ENCODE peak calls at places on chromosome 22, in eight cellular contexts. C is anterior cingulate cortex; Z is tibial nerve; I is NCI-H1105; S is A549; X is Calu3; W is stimulated activated CD4-positive, alpha-beta T cell treated with anti-CD3 and anti-CD28 coated beads, Interleukin-2, amount 100 ng/mL, for 48 hours; A is COR-L47. P is an unnamed sample.
A peak's percentile ranks its signal among the peaks of the same experiment; 100 is the strongest.

GRCh38 chr22:26769663-26770062 is 112.3 kb downstream of the MIAT start:
- DNase-seq in A (no peak), S (no peak), C (no peak), W (no peak), Z (no peak), I (no peak), X (no peak), P (no peak)

GRCh38 chr22:23163665-23164064 is 16.6 kb upstream of the BCR start:
- DNase-seq in S (no peak), Z (peak; percentile 63), W (no peak), A (peak; percentile 64), X (no peak), I (no peak), C (peak; percentile 63), P (peak; percentile 28)

GRCh38 chr22:27686534-27686933 is 115.0 kb downstream of the MN1 start:
- DNase-seq in Z (no peak), C (peak; percentile 65), A (no peak), S (peak; percentile 85), X (peak; percentile 69), W (no peak), I (no peak), P (no peak)

GRCh38 chr22:43197271-43197941 is 10.5 kb upstream of the TTLL12 start:
- DNase-seq in A (no peak), X (no peak), S (no peak), Z (no peak), C (no peak), I (no peak), W (no peak), P (no peak)

GRCh38 chr22:24430431-24431308 is 3.3 kb downstream of the ADORA2A start:
- DNase-seq in X (no peak), S (no peak), Z (no peak), C (no peak), I (no peak), A (no peak), W (no peak), P (no peak)

GRCh38 chr22:41874090-41874489 is 40.8 kb downstream of the SHISA8 start:
- DNase-seq in A (no peak), C (no peak), X (no peak), I (no peak), W (no peak), S (no peak), Z (no peak), P (no peak)

GRCh38 chr22:46652930-46653331 is 32.7 kb downstream of the GRAMD4 start:
- DNase-seq in C (no peak), X (no peak), S (no peak), W (no peak), A (peak; percentile 63), Z (no peak), I (no peak), P (no peak)

GRCh38 chr22:39332441-39333064 is 13.1 kb upstream of the RPL3 start:
- DNase-seq in A (no peak), I (no peak), S (no peak), Z (no peak), X (peak; percentile 55), W (no peak), C (no peak), P (no peak)

GRCh38 chr22:17213976-17214375 is 5.3 kb downstream of the ADA2 start:
- DNase-seq in S (peak; percentile 24), A (no peak), I (no peak), C (no peak), W (peak; percentile 29), Z (peak; percentile 51), X (peak; percentile 22), P (no peak)